ENCODE peak calls at places on chromosomes 12 and 14, in ten cellular contexts. B is activated CD8-positive, alpha-beta memory T cell treated with anti-CD3 and anti-CD28 coated beads, Interleukin-2, amount 50 U/mL, for 4 hours; N is activated CD4-positive, alpha-beta T cell treated with anti-CD3 and anti-CD28 coated beads for 4 hours; O is brain microvascular endothelial cell; H is MCF 10A; J is stimulated activated CD4-positive, alpha-beta T cell treated with anti-CD3 and anti-CD28 coated beads, Interleukin-1b, Interleukin-23, amount 100 ng/mL, for 4 hours; R is colonic mucosa; X is choroid plexus epithelial cell; P is Right ventricle myocardium inferior; L is amniotic stem cell. Q is an unnamed sample.

GRCh38 chr14:52951730-52952481 is 1.1 kb upstream of the FERMT2 start:
- DNase-seq in L (peak; percentile 54), X (peak; percentile 92), H (peak; percentile 80), O (peak; percentile 78), P (no peak), N (no peak), J (no peak), B (no peak), R (peak; percentile 32), Q (peak; percentile 86)

GRCh38 chr12:100413006-100413405 is 56.1 kb downstream of the SLC17A8 start:
- DNase-seq in P (no peak), J (no peak), O (no peak), R (no peak), B (no peak), X (no peak), H (no peak), L (no peak), N (no peak), Q (no peak)

GRCh38 chr14:100827140-100827517 is 1.2 kb downstream of the MEG3 start:
- DNase-seq in X (peak; percentile 42), L (no peak), B (no peak), N (no peak), H (no peak), O (no peak), P (peak; percentile 53), R (no peak), J (no peak), Q (no peak)

GRCh38 chr14:99660006-99660566 is 15.2 kb downstream of the HHIPL1 start:
- DNase-seq in B (no peak), N (no peak), P (no peak), H (no peak), O (no peak), J (no peak), X (no peak), L (no peak), R (no peak), Q (no peak)

GRCh38 chr12:105961821-105962671 is 176.7 kb downstream of the NUAK1 start:
- DNase-seq in O (no peak), X (peak; percentile 38), P (no peak), N (no peak), J (no peak), B (no peak), H (no peak), L (no peak), R (no peak), Q (no peak)

GRCh38 chr14:98634043-98634820 is 637.8 kb downstream of the BCL11B start:
- DNase-seq in P (no peak), H (no peak), B (no peak), N (no peak), J (no peak), R (no peak), L (no peak), O (no peak), X (no peak), Q (no peak)

GRCh38 chr12:77151030-77151429 is 85.7 kb upstream of the E2F7 start:
- DNase-seq in L (no peak), O (no peak), H (no peak), J (no peak), N (no peak), P (no peak), R (no peak), B (no peak), X (no peak), Q (no peak)

GRCh38 chr12:124481257-124481750 is 86.1 kb downstream of the NCOR2 start:
- DNase-seq in R (no peak), O (no peak), P (peak; percentile 51), N (no peak), H (no peak), L (no peak), B (no peak), J (no peak), X (no peak), Q (no peak)

GRCh38 chr12:58882796-58883195 is 37.5 kb downstream of the LRIG3 start:
- DNase-seq in J (no peak), N (no peak), P (no peak), O (no peak), L (no peak), B (no peak), R (no peak), X (no peak), H (no peak), Q (no peak)

GRCh38 chr14:42469637-42470426 is 863.2 kb downstream of the LRFN5 start:
- DNase-seq in O (no peak), B (no peak), H (peak; percentile 50), X (no peak), R (no peak), L (no peak), J (no peak), P (no peak), N (no peak), Q (peak; percentile 88)

GRCh38 chr14:58768977-58769376 is 131.2 kb downstream of the DACT1 start:
- DNase-seq in L (no peak), X (no peak), R (no peak), B (no peak), N (no peak), P (no peak), J (no peak), H (no peak), O (no peak), Q (no peak)

GRCh38 chr14:25250516-25250915 is 200.6 kb upstream of the STXBP6 start:
- DNase-seq in N (no peak), J (no peak), P (no peak), B (no peak), H (no peak), R (no peak), L (no peak), X (no peak), O (no peak), Q (no peak)

GRCh38 chr14:67674139-67674479 is 323 bp downstream of the VTI1B start:
- DNase-seq in R (peak; percentile 86), O (peak; percentile 28), X (peak; percentile 52), L (peak; percentile 22), H (peak; percentile 73), N (peak; percentile 41), B (peak; percentile 55), P (peak; percentile 90), J (peak; percentile 46), Q (peak; percentile 40)

GRCh38 chr14:45258073-45258472 is 5.1 kb upstream of the MIS18BP1 start:
- DNase-seq in O (no peak), X (no peak), B (no peak), J (no peak), H (no peak), P (no peak), R (no peak), N (no peak), L (no peak), Q (no peak)

GRCh38 chr12:116142936-116143882 is 134.3 kb downstream of the MED13L start:
- DNase-seq in O (peak; percentile 83), L (no peak), P (no peak), J (no peak), H (peak; percentile 55), R (no peak), X (peak; percentile 83), B (no peak), N (no peak), Q (peak; percentile 88)

GRCh38 chr14:24277606-24278321 is 6.4 kb upstream of the RABGGTA start:
- DNase-seq in R (peak; percentile 29), B (no peak), L (no peak), P (no peak), N (no peak), H (no peak), J (no peak), X (no peak), O (no peak), Q (no peak)

GRCh38 chr12:2495452-2496112 is 299.2 kb upstream of the FKBP4 start:
- DNase-seq in H (no peak), L (no peak), O (no peak), P (no peak), B (no peak), X (no peak), N (no peak), R (no peak), J (no peak), Q (no peak)

GRCh38 chr12:130336723-130337475 is 788 bp upstream of the PIWIL1 start:
- DNase-seq in L (no peak), N (no peak), R (peak; percentile 27), J (no peak), B (no peak), P (no peak), O (no peak), H (no peak), X (no peak), Q (no peak)

GRCh38 chr12:105729931-105730330 is 399.4 kb downstream of the C12orf75 start:
- DNase-seq in R (no peak), X (no peak), B (no peak), J (no peak), L (no peak), N (no peak), H (no peak), O (no peak), P (no peak), Q (no peak)

GRCh38 chr12:88471641-88472040 is 108.6 kb downstream of the KITLG start:
- DNase-seq in H (peak; percentile 90), N (no peak), R (peak; percentile 22), B (no peak), O (peak; percentile 48), P (no peak), J (no peak), X (peak; percentile 21), L (no peak), Q (peak; percentile 95)

GRCh38 chr14:105299654-105300541 is 903 bp downstream of the BRF1 start:
- DNase-seq in N (no peak), B (peak; percentile 34), R (peak; percentile 47), L (no peak), P (peak; percentile 79), J (peak; percentile 21), O (no peak), X (no peak), H (no peak), Q (no peak)

GRCh38 chr14:57009585-57010515 is 199.6 kb upstream of the OTX2 start:
- DNase-seq in X (no peak), B (no peak), O (no peak), H (peak; percentile 5), P (no peak), R (no peak), L (no peak), J (no peak), N (no peak), Q (no peak)

GRCh38 chr14:25389948-25390347 is 340.0 kb upstream of the STXBP6 start:
- DNase-seq in H (no peak), J (no peak), L (no peak), R (no peak), B (no peak), O (no peak), P (no peak), N (no peak), X (no peak), Q (peak; percentile 44)

GRCh38 chr14:24132061-24132685 is 1.7 kb downstream of the FITM1 start:
- DNase-seq in P (no peak), N (no peak), X (no peak), L (no peak), B (no peak), O (no peak), J (peak; percentile 27), H (peak; percentile 66), R (no peak), Q (no peak)

GRCh38 chr14:52015411-52016030 is 26.2 kb downstream of the RTRAF start:
- DNase-seq in O (peak; percentile 41), N (no peak), H (peak; percentile 30), J (no peak), X (peak; percentile 65), B (no peak), L (no peak), P (no peak), R (no peak), Q (no peak)

GRCh38 chr12:108613548-108613947 is 15.7 kb upstream of the TMEM119 start:
- DNase-seq in L (no peak), J (no peak), H (no peak), R (no peak), B (no peak), N (no peak), X (no peak), P (no peak), O (no peak), Q (no peak)

GRCh38 chr14:96215845-96216244 is 11.2 kb downstream of the BDKRB2 start:
- DNase-seq in N (no peak), L (no peak), X (no peak), R (no peak), B (no peak), O (no peak), H (peak; percentile 68), J (no peak), P (no peak), Q (no peak)

GRCh38 chr12:3165311-3165931 is 88.2 kb downstream of the TSPAN9 start:
- DNase-seq in O (no peak), P (no peak), N (no peak), R (no peak), H (no peak), J (no peak), B (no peak), L (no peak), X (no peak), Q (no peak)